ENCODE peak calls at places on chromosomes 2 and 18, in nine cellular contexts. G is aorta, S is fibroblast of lung, O is left lung, U is heart left ventricle, Q is uterus, L is cardiac muscle cell, E is breast epithelium, F is sigmoid colon. X is an unnamed sample. For H3K9me3 and H3K4me1, the result is how much of the 10 kb centered on the place peaks cover.

GRCh38 chr2:26412091-26412673 is 10.5 kb downstream of the DRC1 start:
- DNase-seq in G (no peak), S (no peak), O (no peak), U (no peak), Q (no peak), L (peak), E (no peak), F (no peak), X (no peak)

GRCh38 chr2:8285898-8286297 is 396.0 kb upstream of the ID2 start:
- DNase-seq in G (no peak), S (no peak), O (no peak), U (no peak), Q (no peak), L (no peak), E (no peak), F (no peak), X (no peak)

GRCh38 chr2:134676960-134677359 is 41.8 kb downstream of the TMEM163 start:
- DNase-seq in G (no peak), S (no peak), O (no peak), U (no peak), Q (no peak), L (no peak), E (no peak), F (no peak), X (no peak)

GRCh38 chr2:7061921-7062320 is 144.7 kb downstream of the RNF144A start:
- DNase-seq in G (no peak), S (no peak), O (no peak), U (no peak), Q (no peak), L (no peak), E (no peak), F (no peak), X (no peak)

GRCh38 chr2:56297671-56298070 is 113.9 kb downstream of the CCDC85A start:
- DNase-seq in G (no peak), S (no peak), O (no peak), U (no peak), Q (no peak), L (no peak), E (no peak), F (no peak), X (no peak)

GRCh38 chr2:102891261-102891660 is 129.4 kb downstream of the TMEM182 start:
- DNase-seq in G (no peak), S (peak), O (no peak), U (no peak), Q (no peak), L (peak), E (no peak), F (no peak), X (peak)

GRCh38 chr2:626491-627339 is 50.5 kb downstream of the TMEM18 start:
- DNase-seq in G (no peak), S (no peak), O (no peak), U (no peak), Q (no peak), L (no peak), E (no peak), F (no peak), X (no peak)

GRCh38 chr18:36139251-36139650 is 9.6 kb downstream of the ELP2 start:
- DNase-seq in G (no peak), S (no peak), O (no peak), U (no peak), Q (no peak), L (no peak), E (no peak), F (no peak), X (no peak)

DNA sequence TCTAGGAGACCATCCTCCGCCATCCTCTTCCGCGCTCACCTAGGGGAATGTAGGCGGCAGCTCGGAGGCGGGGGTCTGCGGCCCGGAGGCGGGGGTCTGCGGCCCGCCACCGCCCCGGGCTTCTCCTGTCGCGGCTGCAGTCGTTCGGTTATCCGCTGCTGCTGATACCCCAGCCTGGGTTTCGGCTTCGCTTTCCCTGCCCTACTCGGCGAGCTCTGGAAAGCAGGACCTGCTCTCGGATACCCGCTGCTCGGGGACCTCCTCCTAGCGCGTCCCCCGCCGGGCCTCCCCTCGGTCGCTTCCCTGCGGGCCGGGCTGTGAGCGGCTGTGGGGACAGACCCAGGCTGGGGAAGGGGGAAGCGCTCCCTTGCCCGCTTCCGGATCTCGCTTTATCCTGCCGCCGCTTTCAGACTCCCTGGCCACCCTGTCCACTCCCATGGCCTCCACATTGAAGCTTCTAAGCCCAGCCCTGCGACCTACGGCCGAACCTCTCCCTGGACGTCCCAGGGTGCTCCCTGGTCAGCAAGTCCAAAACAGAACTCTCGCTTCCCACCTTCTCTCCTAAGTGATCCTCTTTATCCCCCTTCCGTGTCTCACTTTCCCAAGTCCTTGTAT is 607 bp downstream of the FKBP1B start:
- DNase-seq in G (peak), S (peak), O (peak), U (peak), Q (peak), L (peak), E (no peak), F (peak), X (peak)
- H3K4me3 ChIP-seq in G (peak), S (peak), O (peak), U (peak), Q (peak), L (peak), E (peak), F (peak), X (peak)

GRCh38 chr2:95220449-95220848 is 13.1 kb downstream of the ZNF892 start:
- DNase-seq in G (no peak), S (no peak), O (no peak), U (no peak), Q (no peak), L (no peak), E (no peak), F (no peak), X (no peak)
- H3K9me3 ChIP-seq in G (under half), S (under half), O (half or more), U (under half), Q (under half), L (under half), E (half or more), F (half or more), X (under half)

DNA sequence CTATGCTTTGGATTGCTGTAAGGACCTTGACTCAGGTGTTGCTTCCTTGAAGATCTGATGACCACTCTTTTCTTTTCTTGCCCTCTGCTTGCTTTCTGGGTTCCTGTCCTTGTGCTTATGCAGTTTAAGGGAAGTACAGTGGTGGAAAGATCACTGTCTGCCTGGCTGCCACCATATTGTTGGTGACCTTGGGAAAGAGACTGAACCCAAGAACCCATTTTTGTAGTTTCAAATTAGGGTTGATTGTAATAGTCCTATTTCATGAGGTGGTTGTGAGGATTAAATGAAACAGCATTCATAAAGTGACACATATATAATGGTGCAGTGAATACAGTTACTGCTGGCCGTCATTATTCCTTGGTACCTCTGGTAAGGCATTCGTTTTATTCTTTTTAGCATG is 41.1 kb downstream of the MAP4K4 start:
- DNase-seq in G (no peak), S (no peak), O (no peak), U (no peak), Q (no peak), L (no peak), E (no peak), F (no peak), X (no peak)
- H3K4me1 ChIP-seq in G (under half), S (under half), O (half or more), U (half or more), Q (under half), L (half or more), E (under half), F (under half), X (under half)

DNA sequence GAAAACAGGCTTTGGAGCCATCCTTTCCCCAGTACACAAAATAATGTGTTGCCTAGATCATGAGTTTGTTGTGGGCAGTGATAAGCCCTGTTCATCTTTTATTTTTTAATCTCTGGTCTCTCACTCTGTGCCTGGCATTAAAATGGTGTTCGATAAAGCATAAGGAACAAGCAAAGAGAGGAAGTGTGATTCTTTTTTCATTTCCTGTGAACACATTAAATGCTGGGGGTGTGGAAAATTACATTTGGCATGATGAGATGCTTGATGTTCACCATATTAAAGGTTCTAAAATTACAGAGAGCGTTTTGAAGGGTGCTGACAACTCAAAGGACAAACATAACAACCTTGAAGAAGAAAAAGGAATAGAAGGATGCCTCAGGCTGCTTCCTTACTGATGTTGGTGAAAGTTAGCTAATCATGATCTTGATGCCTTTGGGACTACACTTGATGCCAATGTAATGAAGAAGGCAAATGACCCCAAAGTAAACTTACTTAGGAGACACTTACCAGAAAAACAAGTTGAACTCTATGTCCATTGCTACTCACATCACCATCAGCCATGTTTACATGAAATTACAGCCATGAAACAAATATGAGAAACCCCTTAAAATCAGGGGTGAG is 33.0 kb downstream of the TMEFF2 start:
- DNase-seq in G (no peak), S (no peak), O (no peak), U (no peak), Q (no peak), L (no peak), E (no peak), F (no peak), X (no peak)
- H3K4me3 ChIP-seq in G (no peak), S (no peak), O (no peak), U (no peak), Q (no peak), L (no peak), E (no peak), F (peak), X (no peak)

DNA sequence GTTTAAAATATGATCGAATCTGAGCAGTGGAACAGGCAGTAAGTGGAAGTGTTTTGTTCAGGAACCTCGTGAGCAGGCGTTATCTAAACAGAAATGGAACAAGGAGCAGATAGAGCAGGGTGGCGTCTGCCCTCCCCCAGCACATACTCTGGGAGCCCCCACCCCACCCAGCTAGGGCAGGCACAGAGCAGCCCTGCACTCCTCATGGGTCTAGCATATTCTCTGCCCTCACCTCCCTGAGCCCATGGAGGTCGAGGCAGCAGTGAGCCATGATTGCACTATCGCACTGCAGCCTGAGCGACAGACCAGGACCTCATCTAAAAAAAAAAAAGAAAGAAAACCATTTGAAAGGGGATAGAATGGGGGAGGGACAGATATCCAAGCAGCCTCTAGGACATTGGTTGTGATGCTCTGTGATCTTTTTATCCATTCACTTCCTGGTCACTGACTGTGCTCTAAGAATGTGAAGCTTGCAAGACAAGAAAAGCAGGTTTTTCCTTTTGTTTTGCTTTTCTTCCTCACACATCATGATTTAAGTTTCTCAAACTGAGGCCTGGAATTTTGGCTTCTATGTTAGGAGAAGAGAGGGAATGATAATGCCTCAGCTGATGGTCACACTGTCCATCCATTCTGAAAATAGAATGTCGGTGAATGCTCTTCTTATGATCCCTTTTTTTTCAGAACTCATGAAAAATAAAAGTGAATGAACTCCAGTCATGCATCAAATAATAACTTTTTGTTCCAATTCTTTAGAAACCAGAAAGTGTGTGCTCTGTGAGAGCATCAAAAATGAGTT is 3.2 kb downstream of the MLPH start:
- DNase-seq in G (no peak), S (peak), O (no peak), U (no peak), Q (no peak), L (no peak), E (no peak), F (no peak), X (no peak)
- H3K9me3 ChIP-seq in G (under half), S (under half), O (under half), U (under half), Q (under half), L (under half), E (under half), F (under half), X (under half)

DNA sequence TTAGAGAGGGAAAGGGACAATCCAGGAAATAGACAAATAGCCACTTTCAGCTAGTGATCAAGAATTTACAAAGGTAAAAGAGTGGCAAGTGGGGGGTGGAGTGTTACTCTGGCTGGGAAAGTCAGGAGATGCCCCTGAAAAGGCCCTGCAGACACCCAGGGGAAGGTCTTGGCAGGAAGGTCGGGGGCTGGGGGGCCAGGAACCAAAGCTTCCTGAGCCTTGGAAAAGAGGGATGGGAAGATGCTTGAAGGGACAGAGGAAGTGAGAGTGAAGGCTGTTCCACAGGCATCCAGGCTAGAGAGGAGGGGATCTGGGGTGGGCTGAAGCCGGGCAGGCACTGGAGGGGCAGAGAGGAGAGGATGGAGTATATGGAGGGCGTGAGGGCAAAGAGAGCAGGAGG is 3.9 kb upstream of the TMEM37 start:
- DNase-seq in G (no peak), S (no peak), O (no peak), U (no peak), Q (no peak), L (no peak), E (no peak), F (no peak), X (no peak)
- H3K4me1 ChIP-seq in G (under half), S (under half), O (half or more), U (under half), Q (under half), L (under half), E (under half), F (under half), X (under half)

GRCh38 chr2:218892693-218893348 is 12.2 kb downstream of the WNT10A start:
- DNase-seq in G (peak), S (peak), O (peak), U (peak), Q (peak), L (peak), E (no peak), F (no peak), X (no peak)
- H3K4me3 ChIP-seq in G (no peak), S (no peak), O (peak), U (no peak), Q (peak), L (peak), E (peak), F (peak), X (no peak)

GRCh38 chr2:31784868-31785267 is 204.1 kb upstream of the SRD5A2 start:
- DNase-seq in G (no peak), S (no peak), O (no peak), U (no peak), Q (no peak), L (no peak), E (no peak), F (no peak), X (no peak)
- H3K9me3 ChIP-seq in G (under half), S (under half), O (under half), U (under half), Q (under half), L (under half), E (under half), F (under half), X (under half)

X was measured in SJCRH30.